ENCODE peak calls at places on chromosomes 4 and X, in nine cellular contexts. One of them, this sample, is unnamed.

GRCh38 chr4:151029537-151029936 is 14.5 kb upstream of the LRBA start:
- DNase-seq in pancreas: no peak
- DNase-seq in transverse colon: no peak
- DNase-seq in Peyer's patch: no peak
- DNase-seq in fibroblast of lung: no peak
- DNase-seq in H9: no peak
- DNase-seq in hepatocyte: no peak
- DNase-seq in A549: no peak
- DNase-seq in OCI-LY7: no peak
- DNase-seq in this sample: no peak

GRCh38 chrX:123167621-123168020 is 16.5 kb upstream of the GRIA3 start:
- DNase-seq in pancreas: no peak
- DNase-seq in transverse colon: no peak
- DNase-seq in Peyer's patch: no peak
- DNase-seq in fibroblast of lung: no peak
- DNase-seq in H9: no peak
- DNase-seq in hepatocyte: no peak
- DNase-seq in A549: no peak
- DNase-seq in OCI-LY7: no peak
- DNase-seq in this sample: no peak

GRCh38 chrX:139691493-139691842 is 16.5 kb downstream of the MCF2 start:
- DNase-seq in pancreas: peak; percentile 7
- DNase-seq in transverse colon: no peak
- DNase-seq in Peyer's patch: no peak
- DNase-seq in fibroblast of lung: peak; percentile 19
- DNase-seq in H9: peak; percentile 25
- DNase-seq in hepatocyte: peak; percentile 5
- DNase-seq in A549: no peak
- DNase-seq in OCI-LY7: no peak
- DNase-seq in this sample: no peak

GRCh38 chr4:122500852-122501501 is 44.5 kb upstream of the IL2 start:
- DNase-seq in pancreas: peak; percentile 21
- DNase-seq in transverse colon: no peak
- DNase-seq in Peyer's patch: no peak
- DNase-seq in fibroblast of lung: peak; percentile 66
- DNase-seq in H9: no peak
- DNase-seq in hepatocyte: no peak
- DNase-seq in A549: no peak
- DNase-seq in OCI-LY7: no peak
- DNase-seq in this sample: no peak

GRCh38 chr4:16029329-16029728 is 54.5 kb downstream of the PROM1 start:
- DNase-seq in pancreas: no peak
- DNase-seq in transverse colon: no peak
- DNase-seq in Peyer's patch: no peak
- DNase-seq in fibroblast of lung: peak; percentile 82
- DNase-seq in H9: no peak
- DNase-seq in hepatocyte: no peak
- DNase-seq in A549: no peak
- DNase-seq in OCI-LY7: no peak
- DNase-seq in this sample: no peak

GRCh38 chr4:4866124-4866832 is 6.8 kb downstream of the MSX1 start:
- DNase-seq in pancreas: no peak
- DNase-seq in transverse colon: no peak
- DNase-seq in Peyer's patch: no peak
- DNase-seq in fibroblast of lung: no peak
- DNase-seq in H9: no peak
- DNase-seq in hepatocyte: peak; percentile 35
- DNase-seq in A549: no peak
- DNase-seq in OCI-LY7: no peak
- DNase-seq in this sample: no peak

GRCh38 chrX:153772608-153773217 is 8.1 kb upstream of the SRPK3 start:
- DNase-seq in pancreas: no peak
- DNase-seq in transverse colon: no peak
- DNase-seq in Peyer's patch: no peak
- DNase-seq in fibroblast of lung: no peak
- DNase-seq in H9: no peak
- DNase-seq in hepatocyte: no peak
- DNase-seq in A549: no peak
- DNase-seq in OCI-LY7: no peak
- DNase-seq in this sample: no peak

GRCh38 chrX:153870791-153871360 is 15.1 kb downstream of the L1CAM start:
- DNase-seq in pancreas: no peak
- DNase-seq in transverse colon: no peak
- DNase-seq in Peyer's patch: no peak
- DNase-seq in fibroblast of lung: no peak
- DNase-seq in H9: no peak
- DNase-seq in hepatocyte: no peak
- DNase-seq in A549: no peak
- DNase-seq in OCI-LY7: no peak
- DNase-seq in this sample: no peak

GRCh38 chr4:6753103-6753560 is 29.4 kb upstream of the KIAA0232 start:
- DNase-seq in pancreas: no peak
- DNase-seq in transverse colon: peak; percentile 70
- DNase-seq in Peyer's patch: no peak
- DNase-seq in fibroblast of lung: no peak
- DNase-seq in H9: no peak
- DNase-seq in hepatocyte: peak; percentile 15
- DNase-seq in A549: no peak
- DNase-seq in OCI-LY7: no peak
- DNase-seq in this sample: no peak

GRCh38 chr4:8745036-8745827 is 126.4 kb downstream of the HMX1 start:
- DNase-seq in pancreas: no peak
- DNase-seq in transverse colon: no peak
- DNase-seq in Peyer's patch: peak; percentile 23
- DNase-seq in fibroblast of lung: no peak
- DNase-seq in H9: no peak
- DNase-seq in hepatocyte: no peak
- DNase-seq in A549: no peak
- DNase-seq in OCI-LY7: no peak
- DNase-seq in this sample: no peak

GRCh38 chr4:78250500-78250899 is 193.4 kb downstream of the FRAS1 start:
- DNase-seq in pancreas: no peak
- DNase-seq in transverse colon: no peak
- DNase-seq in Peyer's patch: no peak
- DNase-seq in fibroblast of lung: no peak
- DNase-seq in H9: no peak
- DNase-seq in hepatocyte: no peak
- DNase-seq in A549: no peak
- DNase-seq in OCI-LY7: peak; percentile 50
- DNase-seq in this sample: no peak

GRCh38 chrX:121581885-121582284 is 534.5 kb downstream of the GLUD2 start:
- DNase-seq in pancreas: no peak
- DNase-seq in transverse colon: no peak
- DNase-seq in Peyer's patch: no peak
- DNase-seq in fibroblast of lung: no peak
- DNase-seq in H9: no peak
- DNase-seq in hepatocyte: no peak
- DNase-seq in A549: no peak
- DNase-seq in OCI-LY7: no peak
- DNase-seq in this sample: no peak

GRCh38 chrX:121579016-121579760 is 531.8 kb downstream of the GLUD2 start:
- DNase-seq in pancreas: peak; percentile 19
- DNase-seq in transverse colon: peak; percentile 10
- DNase-seq in Peyer's patch: no peak
- DNase-seq in fibroblast of lung: peak; percentile 4
- DNase-seq in H9: no peak
- DNase-seq in hepatocyte: peak; percentile 29
- DNase-seq in A549: no peak
- DNase-seq in OCI-LY7: peak; percentile 55
- DNase-seq in this sample: no peak
- TF ChIP-seq CTCF in pancreas: peak; percentile 13
- TF ChIP-seq CTCF in transverse colon: peak; percentile 28
- TF ChIP-seq CTCF in Peyer's patch: no peak
- TF ChIP-seq CTCF in fibroblast of lung: no peak
- TF ChIP-seq CTCF in H9: peak; percentile 41
- TF ChIP-seq CTCF in hepatocyte: peak; percentile 47
- TF ChIP-seq CTCF in A549: peak; percentile 24
- TF ChIP-seq CTCF in OCI-LY7: peak; percentile 75
- TF ChIP-seq CTCF in this sample: peak; percentile 7

GRCh38 chr4:13994016-13994415 is 366.5 kb upstream of the BOD1L1 start:
- DNase-seq in pancreas: no peak
- DNase-seq in transverse colon: no peak
- DNase-seq in Peyer's patch: no peak
- DNase-seq in fibroblast of lung: no peak
- DNase-seq in H9: no peak
- DNase-seq in hepatocyte: no peak
- DNase-seq in A549: no peak
- DNase-seq in OCI-LY7: no peak
- DNase-seq in this sample: no peak

GRCh38 chr4:13990596-13991589 is 363.4 kb upstream of the BOD1L1 start:
- DNase-seq in pancreas: peak; percentile 38
- DNase-seq in transverse colon: no peak
- DNase-seq in Peyer's patch: no peak
- DNase-seq in fibroblast of lung: no peak
- DNase-seq in H9: no peak
- DNase-seq in hepatocyte: peak; percentile 77
- DNase-seq in A549: peak; percentile 55
- DNase-seq in OCI-LY7: no peak
- DNase-seq in this sample: no peak

GRCh38 chr4:13992975-13993495 is 365.5 kb upstream of the BOD1L1 start:
- DNase-seq in pancreas: no peak
- DNase-seq in transverse colon: no peak
- DNase-seq in Peyer's patch: no peak
- DNase-seq in fibroblast of lung: no peak
- DNase-seq in H9: no peak
- DNase-seq in hepatocyte: no peak
- DNase-seq in A549: no peak
- DNase-seq in OCI-LY7: no peak
- DNase-seq in this sample: no peak

GRCh38 chr4:13989496-13989895 is 362.0 kb upstream of the BOD1L1 start:
- DNase-seq in pancreas: no peak
- DNase-seq in transverse colon: no peak
- DNase-seq in Peyer's patch: no peak
- DNase-seq in fibroblast of lung: peak; percentile 60
- DNase-seq in H9: no peak
- DNase-seq in hepatocyte: no peak
- DNase-seq in A549: no peak
- DNase-seq in OCI-LY7: no peak
- DNase-seq in this sample: no peak

GRCh38 chr4:13992041-13992440 is 364.5 kb upstream of the BOD1L1 start:
- DNase-seq in pancreas: no peak
- DNase-seq in transverse colon: no peak
- DNase-seq in Peyer's patch: no peak
- DNase-seq in fibroblast of lung: no peak
- DNase-seq in H9: no peak
- DNase-seq in hepatocyte: no peak
- DNase-seq in A549: no peak
- DNase-seq in OCI-LY7: no peak
- DNase-seq in this sample: no peak
- H3K27ac ChIP-seq in pancreas: no peak overlapping the region
- H3K27ac ChIP-seq in transverse colon: no peak overlapping the region
- H3K27ac ChIP-seq in Peyer's patch: no peak overlapping the region
- H3K27ac ChIP-seq in fibroblast of lung: no peak overlapping the region
- H3K27ac ChIP-seq in H9: no peak overlapping the region
- H3K27ac ChIP-seq in hepatocyte: peak overlapping the region; percentile 57
- H3K27ac ChIP-seq in A549: peak overlapping the region; percentile 97
- H3K27ac ChIP-seq in OCI-LY7: no peak overlapping the region
- H3K27ac ChIP-seq in this sample: no peak overlapping the region

DNA sequence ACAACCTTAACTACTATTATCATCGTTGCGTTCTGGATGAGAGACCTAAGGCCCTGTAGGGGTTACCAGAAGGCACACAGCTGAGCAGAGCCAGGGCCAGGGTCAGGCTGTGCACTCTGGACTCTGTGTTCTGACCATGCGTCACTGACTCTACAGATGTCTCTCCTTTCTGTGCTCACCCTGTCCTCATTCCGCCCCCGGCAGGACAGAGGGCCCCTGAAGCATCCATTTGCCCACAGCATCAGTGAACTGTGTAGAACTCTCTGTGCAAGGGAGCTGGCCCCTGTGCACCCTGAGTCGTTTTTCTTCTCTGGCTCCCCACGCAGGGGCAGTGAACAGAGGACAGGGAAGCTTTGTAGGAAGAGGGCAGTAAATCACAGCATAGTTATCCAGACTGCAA is 21.3 kb downstream of the GPKOW start:
- DNase-seq in pancreas: no peak
- DNase-seq in transverse colon: no peak
- DNase-seq in Peyer's patch: no peak
- DNase-seq in fibroblast of lung: no peak
- DNase-seq in H9: no peak
- DNase-seq in hepatocyte: no peak
- DNase-seq in A549: no peak
- DNase-seq in OCI-LY7: no peak
- DNase-seq in this sample: no peak
- TF ChIP-seq CTCF in pancreas: no peak
- TF ChIP-seq CTCF in transverse colon: no peak
- TF ChIP-seq CTCF in Peyer's patch: no peak
- TF ChIP-seq CTCF in fibroblast of lung: no peak
- TF ChIP-seq CTCF in H9: no peak
- TF ChIP-seq CTCF in hepatocyte: no peak
- TF ChIP-seq CTCF in A549: no peak
- TF ChIP-seq CTCF in OCI-LY7: no peak
- TF ChIP-seq CTCF in this sample: no peak

GRCh38 chr4:184817494-184818215 is 8.1 kb downstream of the ACSL1 start:
- DNase-seq in pancreas: no peak
- DNase-seq in transverse colon: no peak
- DNase-seq in Peyer's patch: no peak
- DNase-seq in fibroblast of lung: no peak
- DNase-seq in H9: no peak
- DNase-seq in hepatocyte: no peak
- DNase-seq in A549: no peak
- DNase-seq in OCI-LY7: peak; percentile 38
- DNase-seq in this sample: no peak

GRCh38 chr4:184814686-184815045 is 11.1 kb downstream of the ACSL1 start:
- DNase-seq in pancreas: no peak
- DNase-seq in transverse colon: no peak
- DNase-seq in Peyer's patch: no peak
- DNase-seq in fibroblast of lung: peak; percentile 59
- DNase-seq in H9: no peak
- DNase-seq in hepatocyte: no peak
- DNase-seq in A549: no peak
- DNase-seq in OCI-LY7: no peak
- DNase-seq in this sample: no peak

GRCh38 chr4:184816962-184817361 is 8.8 kb downstream of the ACSL1 start:
- DNase-seq in pancreas: no peak
- DNase-seq in transverse colon: no peak
- DNase-seq in Peyer's patch: no peak
- DNase-seq in fibroblast of lung: no peak
- DNase-seq in H9: no peak
- DNase-seq in hepatocyte: no peak
- DNase-seq in A549: no peak
- DNase-seq in OCI-LY7: peak; percentile 50
- DNase-seq in this sample: no peak

GRCh38 chr4:184812651-184813181 is 13.1 kb downstream of the ACSL1 start:
- DNase-seq in pancreas: no peak
- DNase-seq in transverse colon: no peak
- DNase-seq in Peyer's patch: no peak
- DNase-seq in fibroblast of lung: peak; percentile 22
- DNase-seq in H9: no peak
- DNase-seq in hepatocyte: no peak
- DNase-seq in A549: no peak
- DNase-seq in OCI-LY7: no peak
- DNase-seq in this sample: peak; percentile 38

GRCh38 chr4:184815046-184815877 is 10.5 kb downstream of the ACSL1 start:
- DNase-seq in pancreas: peak; percentile 81
- DNase-seq in transverse colon: peak; percentile 78
- DNase-seq in Peyer's patch: peak; percentile 73
- DNase-seq in fibroblast of lung: peak; percentile 81
- DNase-seq in H9: peak; percentile 40
- DNase-seq in hepatocyte: peak; percentile 92
- DNase-seq in A549: peak; percentile 24
- DNase-seq in OCI-LY7: peak; percentile 76
- DNase-seq in this sample: peak; percentile 96
- H3K27ac ChIP-seq in pancreas: peak overlapping the region; percentile 61
- H3K27ac ChIP-seq in transverse colon: peak overlapping the region; percentile 68
- H3K27ac ChIP-seq in Peyer's patch: peak overlapping the region; percentile 57
- H3K27ac ChIP-seq in fibroblast of lung: no peak overlapping the region
- H3K27ac ChIP-seq in H9: no peak overlapping the region
- H3K27ac ChIP-seq in hepatocyte: peak overlapping the region; percentile 85
- H3K27ac ChIP-seq in A549: peak overlapping the region; percentile 83
- H3K27ac ChIP-seq in OCI-LY7: peak overlapping the region; percentile 84
- H3K27ac ChIP-seq in this sample: peak overlapping the region; percentile 92